ENCODE peak calls at places on chromosomes 4 and X, in four cellular contexts. K is NT2/D1; S is GM18507; D is activated CD8-positive, alpha-beta memory T cell treated with anti-CD3 and anti-CD28 coated beads, Interleukin-2, amount 50 U/mL, for 48 hours. O is an unnamed sample.

GRCh38 chr4:31949045-31949444 is 1228.9 kb downstream of the PCDH7 start:
- DNase-seq in K (no peak), D (no peak), S (no peak), O (no peak)

GRCh38 chr4:28536124-28536523 is 1675.5 kb downstream of the STIM2 start:
- DNase-seq in S (no peak), D (no peak), K (no peak), O (no peak)

GRCh38 chr4:62204136-62204535 is 1004.0 kb downstream of the ADGRL3 start:
- DNase-seq in S (no peak), D (no peak), K (no peak), O (no peak)

GRCh38 chr4:145061325-145061920 is 36.6 kb downstream of the ANAPC10 start:
- DNase-seq in K (peak), D (no peak), S (no peak), O (peak)

GRCh38 chrX:153884136-153885076 is 1.6 kb downstream of the L1CAM start:
- DNase-seq in K (no peak), S (no peak), D (no peak), O (no peak)

GRCh38 chr4:152850377-152850776 is 70.6 kb downstream of the ARFIP1 start:
- DNase-seq in K (peak), S (no peak), D (no peak), O (no peak)

GRCh38 chr4:92235741-92236140 is 68.0 kb upstream of the GRID2 start:
- DNase-seq in S (no peak), K (no peak), D (no peak), O (no peak)

GRCh38 chrX:110042521-110042920 is 39.6 kb downstream of the TMEM164 start:
- DNase-seq in S (no peak), K (no peak), D (no peak), O (no peak)

GRCh38 chrX:151753313-151754041 is 18.9 kb downstream of the CNGA2 start:
- DNase-seq in S (peak), K (no peak), D (peak), O (peak)

GRCh38 chrX:49155243-49155899 is 7.2 kb upstream of the MAGIX start:
- DNase-seq in S (no peak), D (no peak), K (peak), O (peak)

GRCh38 chr4:24980064-24980690 is 50.6 kb downstream of the LGI2 start:
- DNase-seq in K (peak), D (peak), S (peak), O (peak)

GRCh38 chr4:101128473-101128872 is 218.9 kb downstream of the PPP3CA start:
- DNase-seq in S (no peak), K (no peak), D (no peak), O (no peak)

GRCh38 chr4:4343038-4343437 is 43.9 kb upstream of the NSG1 start:
- DNase-seq in S (no peak), K (no peak), D (no peak), O (no peak)

O was measured in HAP-1.